ENCODE peak calls at places on chromosomes 2 and 18, in six cellular contexts. One of them, this sample, is unnamed.

GRCh38 chr2:190499273-190499672 is 35.2 kb downstream of the NEMP2 start:
- DNase-seq in HepG2: no peak
- DNase-seq in K562: no peak
- DNase-seq in HCT116: no peak
- DNase-seq in H1: no peak
- DNase-seq in GM12878: no peak
- DNase-seq in this sample: no peak

GRCh38 chr2:102592601-102593000 is 26.8 kb upstream of the SLC9A2 start:
- DNase-seq in HepG2: no peak
- DNase-seq in K562: peak; percentile 21
- DNase-seq in HCT116: no peak
- DNase-seq in H1: no peak
- DNase-seq in GM12878: no peak
- DNase-seq in this sample: no peak

GRCh38 chr18:6920099-6920955 is 190.8 kb downstream of the ARHGAP28 start:
- DNase-seq in HepG2: peak; percentile 61
- DNase-seq in K562: peak; percentile 47
- DNase-seq in HCT116: no peak
- DNase-seq in H1: no peak
- DNase-seq in GM12878: no peak
- DNase-seq in this sample: peak; percentile 44

GRCh38 chr2:109446531-109447131 is 167.1 kb downstream of the SEPTIN10 start:
- DNase-seq in HepG2: no peak
- DNase-seq in K562: no peak
- DNase-seq in HCT116: no peak
- DNase-seq in H1: no peak
- DNase-seq in GM12878: no peak
- DNase-seq in this sample: no peak

GRCh38 chr2:24015562-24016375 is 5.9 kb downstream of the MFSD2B start:
- DNase-seq in HepG2: peak; percentile 98
- DNase-seq in K562: no peak
- DNase-seq in HCT116: no peak
- DNase-seq in H1: no peak
- DNase-seq in GM12878: no peak
- DNase-seq in this sample: no peak

GRCh38 chr18:63579643-63580042 is 7.5 kb upstream of the SERPINB13 start:
- DNase-seq in HepG2: no peak
- DNase-seq in K562: no peak
- DNase-seq in HCT116: no peak
- DNase-seq in H1: no peak
- DNase-seq in GM12878: no peak
- DNase-seq in this sample: no peak

GRCh38 chr2:217753460-217754200 is 249.2 kb downstream of the TNS1 start:
- DNase-seq in HepG2: no peak
- DNase-seq in K562: no peak
- DNase-seq in HCT116: no peak
- DNase-seq in H1: no peak
- DNase-seq in GM12878: no peak
- DNase-seq in this sample: no peak

GRCh38 chr2:37105150-37105549 is 20.8 kb downstream of the GPATCH11 start:
- DNase-seq in HepG2: no peak
- DNase-seq in K562: no peak
- DNase-seq in HCT116: no peak
- DNase-seq in H1: peak; percentile 19
- DNase-seq in GM12878: no peak
- DNase-seq in this sample: peak; percentile 8

GRCh38 chr2:150339951-150340350 is 147.5 kb downstream of the RND3 start:
- DNase-seq in HepG2: no peak
- DNase-seq in K562: no peak
- DNase-seq in HCT116: no peak
- DNase-seq in H1: no peak
- DNase-seq in GM12878: no peak
- DNase-seq in this sample: no peak

GRCh38 chr18:27847412-27847811 is 329.5 kb downstream of the CDH2 start:
- DNase-seq in HepG2: no peak
- DNase-seq in K562: no peak
- DNase-seq in HCT116: no peak
- DNase-seq in H1: no peak
- DNase-seq in GM12878: no peak
- DNase-seq in this sample: no peak

GRCh38 chr2:44351676-44352075 is 9.6 kb downstream of the PREPL start:
- DNase-seq in HepG2: no peak
- DNase-seq in K562: no peak
- DNase-seq in HCT116: no peak
- DNase-seq in H1: no peak
- DNase-seq in GM12878: no peak
- DNase-seq in this sample: no peak

GRCh38 chr2:38147333-38148121 is 71.6 kb upstream of the CYP1B1 start:
- DNase-seq in HepG2: no peak
- DNase-seq in K562: no peak
- DNase-seq in HCT116: no peak
- DNase-seq in H1: no peak
- DNase-seq in GM12878: no peak
- DNase-seq in this sample: no peak

GRCh38 chr2:44766777-44767176 is 174.7 kb upstream of the SIX3 start:
- DNase-seq in HepG2: no peak
- DNase-seq in K562: no peak
- DNase-seq in HCT116: no peak
- DNase-seq in H1: no peak
- DNase-seq in GM12878: no peak
- DNase-seq in this sample: no peak

GRCh38 chr2:150977296-150977695 is 284.4 kb downstream of the RBM43 start:
- DNase-seq in HepG2: no peak
- DNase-seq in K562: no peak
- DNase-seq in HCT116: no peak
- DNase-seq in H1: peak; percentile 1
- DNase-seq in GM12878: no peak
- DNase-seq in this sample: no peak

GRCh38 chr2:26173596-26174482 is 951 bp downstream of the GAREM2 start:
- DNase-seq in HepG2: no peak
- DNase-seq in K562: no peak
- DNase-seq in HCT116: no peak
- DNase-seq in H1: no peak
- DNase-seq in GM12878: no peak
- DNase-seq in this sample: no peak

GRCh38 chr2:102142829-102143449 is 393 bp downstream of the IL1R1 start:
- DNase-seq in HepG2: peak; percentile 39
- DNase-seq in K562: no peak
- DNase-seq in HCT116: no peak
- DNase-seq in H1: no peak
- DNase-seq in GM12878: no peak
- DNase-seq in this sample: no peak

GRCh38 chr2:200127852-200128251 is 172.5 kb downstream of the MAIP1 start:
- DNase-seq in HepG2: peak; percentile 68
- DNase-seq in K562: no peak
- DNase-seq in HCT116: no peak
- DNase-seq in H1: no peak
- DNase-seq in GM12878: no peak
- DNase-seq in this sample: no peak

GRCh38 chr2:120736955-120737801 is 1.5 kb downstream of the GLI2 start:
- DNase-seq in HepG2: no peak
- DNase-seq in K562: no peak
- DNase-seq in HCT116: no peak
- DNase-seq in H1: peak; percentile 71
- DNase-seq in GM12878: no peak
- DNase-seq in this sample: peak; percentile 79

GRCh38 chr2:239751719-239752355 is 273.3 kb downstream of the NDUFA10 start:
- DNase-seq in HepG2: no peak
- DNase-seq in K562: no peak
- DNase-seq in HCT116: no peak
- DNase-seq in H1: no peak
- DNase-seq in GM12878: no peak
- DNase-seq in this sample: no peak

GRCh38 chr2:79511320-79511951 is 1.4 kb upstream of the CTNNA2 start:
- DNase-seq in HepG2: peak; percentile 61
- DNase-seq in K562: peak; percentile 35
- DNase-seq in HCT116: no peak
- DNase-seq in H1: peak; percentile 47
- DNase-seq in GM12878: no peak
- DNase-seq in this sample: peak; percentile 70

GRCh38 chr2:14551069-14551468 is 81.4 kb upstream of the LRATD1 start:
- DNase-seq in HepG2: no peak
- DNase-seq in K562: no peak
- DNase-seq in HCT116: no peak
- DNase-seq in H1: no peak
- DNase-seq in GM12878: no peak
- DNase-seq in this sample: no peak

DNA sequence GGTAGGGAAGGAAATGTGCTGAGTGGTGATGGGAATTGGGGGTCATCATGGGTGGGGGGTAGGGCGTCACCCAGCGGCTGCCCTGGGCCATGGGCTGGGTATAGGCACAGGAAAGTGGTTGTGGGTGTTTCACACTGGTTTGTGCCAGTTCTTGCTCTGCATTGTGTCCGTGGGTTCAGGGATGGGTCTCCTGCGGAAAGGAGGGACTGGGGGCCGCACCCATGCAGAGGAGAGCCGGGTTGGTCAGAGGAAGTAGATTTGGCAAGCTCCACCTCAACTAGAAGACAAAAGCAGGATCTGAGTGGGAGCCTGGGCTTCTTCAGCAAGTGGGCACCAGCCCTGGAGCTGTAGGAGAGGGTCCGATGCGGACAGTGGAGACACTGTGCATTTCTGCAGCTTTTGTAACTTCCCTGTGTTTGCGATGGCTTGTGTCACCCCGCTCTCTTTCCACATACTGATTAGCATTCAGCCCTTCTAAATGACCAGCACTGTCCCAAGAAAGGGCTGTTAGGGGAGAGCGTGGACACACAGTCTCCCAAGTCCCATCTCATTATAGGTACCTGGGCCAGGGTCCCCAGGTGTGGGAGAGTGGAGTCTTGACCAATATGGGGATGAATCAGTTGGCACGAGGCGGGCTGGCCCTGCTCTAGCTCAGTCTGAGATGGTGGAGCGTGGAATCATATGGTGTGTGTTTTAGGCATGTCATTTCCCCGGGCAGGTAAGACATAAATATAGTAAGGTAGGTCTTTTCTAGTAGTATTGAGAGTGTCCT is 67.2 kb downstream of the LRRFIP1 start:
- DNase-seq in HepG2: no peak
- DNase-seq in K562: no peak
- DNase-seq in HCT116: no peak
- DNase-seq in H1: no peak
- DNase-seq in GM12878: no peak
- DNase-seq in this sample: no peak
- H3K4me3 ChIP-seq in HepG2: peak overlapping the region; percentile 86
- H3K4me3 ChIP-seq in K562: peak overlapping the region; percentile 86
- H3K4me3 ChIP-seq in HCT116: peak overlapping the region; percentile 86
- H3K4me3 ChIP-seq in H1: no peak overlapping the region
- H3K4me3 ChIP-seq in GM12878: peak overlapping the region; percentile 90
- H3K4me3 ChIP-seq in this sample: no peak overlapping the region

GRCh38 chr2:41197781-41198180 is 745.9 kb upstream of the SLC8A1 start:
- DNase-seq in HepG2: no peak
- DNase-seq in K562: no peak
- DNase-seq in HCT116: no peak
- DNase-seq in H1: no peak
- DNase-seq in GM12878: no peak
- DNase-seq in this sample: no peak
- TF ChIP-seq ZNF274 in HepG2: no peak
- TF ChIP-seq ZNF274 in K562: no peak
- TF ChIP-seq ZNF274 in HCT116: no peak
- TF ChIP-seq ZNF274 in H1: no peak
- TF ChIP-seq ZNF274 in GM12878: no peak
- TF ChIP-seq ZNF274 in this sample: no peak

GRCh38 chr2:63053889-63054725 is 3.5 kb downstream of the OTX1 start:
- DNase-seq in HepG2: no peak
- DNase-seq in K562: no peak
- DNase-seq in HCT116: no peak
- DNase-seq in H1: peak; percentile 80
- DNase-seq in GM12878: no peak
- DNase-seq in this sample: no peak

GRCh38 chr2:63053235-63053888 is 2.7 kb downstream of the OTX1 start:
- DNase-seq in HepG2: no peak
- DNase-seq in K562: no peak
- DNase-seq in HCT116: no peak
- DNase-seq in H1: no peak
- DNase-seq in GM12878: no peak
- DNase-seq in this sample: no peak

GRCh38 chr2:63056309-63057065 is 5.9 kb downstream of the OTX1 start:
- DNase-seq in HepG2: no peak
- DNase-seq in K562: no peak
- DNase-seq in HCT116: no peak
- DNase-seq in H1: no peak
- DNase-seq in GM12878: no peak
- DNase-seq in this sample: no peak

GRCh38 chr2:63055510-63056308 is 5.1 kb downstream of the OTX1 start:
- DNase-seq in HepG2: no peak
- DNase-seq in K562: no peak
- DNase-seq in HCT116: no peak
- DNase-seq in H1: no peak
- DNase-seq in GM12878: no peak
- DNase-seq in this sample: no peak

DNA sequence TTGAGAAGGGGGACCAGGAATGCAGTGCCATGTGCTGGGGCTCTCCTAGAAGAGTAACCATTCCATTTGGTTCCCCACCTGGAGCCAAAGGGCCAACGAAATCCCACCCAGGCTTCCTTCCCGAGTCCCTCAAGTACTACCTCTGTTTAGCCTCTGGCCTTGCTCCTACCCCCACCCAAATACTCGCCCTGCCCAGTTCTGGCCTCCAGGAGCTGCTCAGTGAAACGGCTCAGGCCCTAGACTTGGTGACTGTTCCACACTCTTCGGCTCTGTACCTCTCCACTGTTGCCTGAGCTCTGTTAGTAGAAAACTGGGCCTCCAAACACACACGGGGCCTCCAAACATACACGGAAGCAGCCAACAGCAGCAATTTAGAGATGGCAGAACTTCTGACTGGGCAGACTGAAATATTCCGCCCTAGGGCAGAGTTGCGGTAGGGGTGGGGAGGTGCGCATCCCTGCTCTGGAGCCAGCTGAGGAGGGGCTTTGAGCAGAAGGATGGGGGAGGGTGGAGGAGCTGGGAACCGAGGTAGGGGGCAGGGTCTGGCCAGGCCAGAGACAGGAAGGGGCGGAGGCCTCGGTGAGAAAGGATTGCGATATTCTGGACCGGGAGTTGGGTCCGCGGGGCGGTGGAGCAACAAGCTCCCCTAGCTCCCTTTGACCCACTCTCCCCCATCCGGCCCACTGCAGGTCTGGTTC is 4.3 kb downstream of the OTX1 start:
- DNase-seq in HepG2: no peak
- DNase-seq in K562: no peak
- DNase-seq in HCT116: no peak
- DNase-seq in H1: no peak
- DNase-seq in GM12878: no peak
- DNase-seq in this sample: no peak
- H3K9ac ChIP-seq in HepG2: no peak overlapping the region
- H3K9ac ChIP-seq in K562: no peak overlapping the region
- H3K9ac ChIP-seq in HCT116: no peak overlapping the region
- H3K9ac ChIP-seq in H1: no peak overlapping the region
- H3K9ac ChIP-seq in GM12878: no peak overlapping the region
- H3K9ac ChIP-seq in this sample: peak overlapping the region; percentile 42

DNA sequence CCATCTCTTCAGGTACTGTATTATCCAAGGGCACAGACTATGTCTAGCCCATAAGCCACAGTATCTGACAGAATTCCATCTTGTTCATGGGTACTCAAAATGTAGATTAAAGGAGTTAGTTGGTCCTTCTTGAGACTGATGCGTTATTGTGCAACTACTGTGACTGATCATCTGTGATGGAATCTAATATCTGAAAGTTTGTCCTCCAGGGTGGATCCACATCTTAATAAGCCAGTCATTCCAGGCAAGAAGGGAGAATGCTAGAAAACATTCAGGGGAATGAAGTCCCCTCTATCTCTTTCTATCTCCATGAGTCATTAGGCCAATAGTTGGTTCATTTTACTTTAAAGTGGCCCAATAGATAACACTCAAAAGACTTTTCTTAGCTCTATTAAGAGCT is 252.6 kb downstream of the EXOC6B start:
- DNase-seq in HepG2: no peak
- DNase-seq in K562: no peak
- DNase-seq in HCT116: no peak
- DNase-seq in H1: no peak
- DNase-seq in GM12878: no peak
- DNase-seq in this sample: no peak
- H3K4me3 ChIP-seq in HepG2: no peak overlapping the region
- H3K4me3 ChIP-seq in K562: no peak overlapping the region
- H3K4me3 ChIP-seq in HCT116: no peak overlapping the region
- H3K4me3 ChIP-seq in H1: no peak overlapping the region
- H3K4me3 ChIP-seq in GM12878: no peak overlapping the region
- H3K4me3 ChIP-seq in this sample: no peak overlapping the region